ENCODE peak calls at places on chromosome X, in ten cellular contexts. One of them, this sample, is unnamed.

GRCh38 chrX:115940888-115941332 is 229.6 kb upstream of the AGTR2 start:
- DNase-seq in activated CD8-positive, alpha-beta memory T cell treated with anti-CD3 and anti-CD28 coated beads for 1 hour: no peak
- DNase-seq in nephron progenitor cell: no peak
- DNase-seq in T-helper 1 cell: peak; percentile 72
- DNase-seq in H7: peak; percentile 80
- DNase-seq in choroid plexus epithelial cell: peak; percentile 3
- DNase-seq in IMR-90: peak; percentile 45
- DNase-seq in Kasumi-1: peak; percentile 27
- DNase-seq in kidney: no peak
- DNase-seq in NCI-H1048: peak; percentile 15
- DNase-seq in this sample: peak; percentile 42

GRCh38 chrX:154397888-154398667 is at the start of gene RPL10:
- DNase-seq in activated CD8-positive, alpha-beta memory T cell treated with anti-CD3 and anti-CD28 coated beads for 1 hour: peak; percentile 72
- DNase-seq in nephron progenitor cell: peak; percentile 84
- DNase-seq in T-helper 1 cell: peak; percentile 97
- DNase-seq in H7: peak; percentile 97
- DNase-seq in choroid plexus epithelial cell: peak; percentile 98
- DNase-seq in IMR-90: peak; percentile 97
- DNase-seq in Kasumi-1: peak; percentile 92
- DNase-seq in kidney: peak; percentile 98
- DNase-seq in NCI-H1048: peak; percentile 75
- DNase-seq in this sample: peak; percentile 56

GRCh38 chrX:3514996-3515395 is 168.5 kb upstream of the MXRA5 start:
- DNase-seq in activated CD8-positive, alpha-beta memory T cell treated with anti-CD3 and anti-CD28 coated beads for 1 hour: no peak
- DNase-seq in nephron progenitor cell: no peak
- DNase-seq in T-helper 1 cell: no peak
- DNase-seq in H7: no peak
- DNase-seq in choroid plexus epithelial cell: no peak
- DNase-seq in IMR-90: peak; percentile 50
- DNase-seq in Kasumi-1: no peak
- DNase-seq in kidney: no peak
- DNase-seq in NCI-H1048: no peak
- DNase-seq in this sample: no peak

GRCh38 chrX:41923925-41924693 is 755 bp upstream of the CASK start:
- DNase-seq in activated CD8-positive, alpha-beta memory T cell treated with anti-CD3 and anti-CD28 coated beads for 1 hour: no peak
- DNase-seq in nephron progenitor cell: no peak
- DNase-seq in T-helper 1 cell: peak; percentile 42
- DNase-seq in H7: peak; percentile 18
- DNase-seq in choroid plexus epithelial cell: peak; percentile 56
- DNase-seq in IMR-90: peak; percentile 26
- DNase-seq in Kasumi-1: peak; percentile 31
- DNase-seq in kidney: no peak
- DNase-seq in NCI-H1048: no peak
- DNase-seq in this sample: no peak

GRCh38 chrX:78944351-78944750 is 840 bp upstream of the P2RY10 start:
- DNase-seq in activated CD8-positive, alpha-beta memory T cell treated with anti-CD3 and anti-CD28 coated beads for 1 hour: no peak
- DNase-seq in nephron progenitor cell: no peak
- DNase-seq in T-helper 1 cell: peak; percentile 20
- DNase-seq in H7: no peak
- DNase-seq in choroid plexus epithelial cell: no peak
- DNase-seq in IMR-90: no peak
- DNase-seq in Kasumi-1: no peak
- DNase-seq in kidney: no peak
- DNase-seq in NCI-H1048: no peak
- DNase-seq in this sample: no peak

GRCh38 chrX:114071412-114071811 is 512.5 kb upstream of the HTR2C start:
- DNase-seq in activated CD8-positive, alpha-beta memory T cell treated with anti-CD3 and anti-CD28 coated beads for 1 hour: no peak
- DNase-seq in nephron progenitor cell: no peak
- DNase-seq in T-helper 1 cell: no peak
- DNase-seq in H7: no peak
- DNase-seq in choroid plexus epithelial cell: no peak
- DNase-seq in IMR-90: no peak
- DNase-seq in Kasumi-1: no peak
- DNase-seq in kidney: no peak
- DNase-seq in NCI-H1048: no peak
- DNase-seq in this sample: no peak

GRCh38 chrX:26352891-26353430 is 137.0 kb downstream of the MAGEB5 start:
- DNase-seq in activated CD8-positive, alpha-beta memory T cell treated with anti-CD3 and anti-CD28 coated beads for 1 hour: no peak
- DNase-seq in nephron progenitor cell: no peak
- DNase-seq in T-helper 1 cell: no peak
- DNase-seq in H7: no peak
- DNase-seq in choroid plexus epithelial cell: peak; percentile 0
- DNase-seq in IMR-90: no peak
- DNase-seq in Kasumi-1: no peak
- DNase-seq in kidney: no peak
- DNase-seq in NCI-H1048: no peak
- DNase-seq in this sample: no peak

GRCh38 chrX:44203791-44204190 is 139.7 kb downstream of the EFHC2 start:
- DNase-seq in activated CD8-positive, alpha-beta memory T cell treated with anti-CD3 and anti-CD28 coated beads for 1 hour: no peak
- DNase-seq in nephron progenitor cell: no peak
- DNase-seq in T-helper 1 cell: no peak
- DNase-seq in H7: no peak
- DNase-seq in choroid plexus epithelial cell: peak; percentile 2
- DNase-seq in IMR-90: no peak
- DNase-seq in Kasumi-1: no peak
- DNase-seq in kidney: no peak
- DNase-seq in NCI-H1048: no peak
- DNase-seq in this sample: no peak

GRCh38 chrX:1903380-1903935 is 288.6 kb downstream of the ASMT start:
- DNase-seq in activated CD8-positive, alpha-beta memory T cell treated with anti-CD3 and anti-CD28 coated beads for 1 hour: no peak
- DNase-seq in nephron progenitor cell: no peak
- DNase-seq in T-helper 1 cell: no peak
- DNase-seq in H7: no peak
- DNase-seq in choroid plexus epithelial cell: no peak
- DNase-seq in IMR-90: no peak
- DNase-seq in Kasumi-1: no peak
- DNase-seq in kidney: no peak
- DNase-seq in NCI-H1048: no peak
- DNase-seq in this sample: no peak

GRCh38 chrX:1440506-1440905 is 12.2 kb downstream of the ASMTL start:
- DNase-seq in activated CD8-positive, alpha-beta memory T cell treated with anti-CD3 and anti-CD28 coated beads for 1 hour: no peak
- DNase-seq in nephron progenitor cell: no peak
- DNase-seq in T-helper 1 cell: no peak
- DNase-seq in H7: no peak
- DNase-seq in choroid plexus epithelial cell: no peak
- DNase-seq in IMR-90: no peak
- DNase-seq in Kasumi-1: no peak
- DNase-seq in kidney: peak; percentile 17
- DNase-seq in NCI-H1048: no peak
- DNase-seq in this sample: no peak

GRCh38 chrX:151981129-151981528 is 6.7 kb upstream of the GABRE start:
- DNase-seq in activated CD8-positive, alpha-beta memory T cell treated with anti-CD3 and anti-CD28 coated beads for 1 hour: no peak
- DNase-seq in nephron progenitor cell: no peak
- DNase-seq in T-helper 1 cell: no peak
- DNase-seq in H7: no peak
- DNase-seq in choroid plexus epithelial cell: peak; percentile 28
- DNase-seq in IMR-90: peak; percentile 17
- DNase-seq in Kasumi-1: no peak
- DNase-seq in kidney: no peak
- DNase-seq in NCI-H1048: no peak
- DNase-seq in this sample: no peak

This sample was measured in omental fat pad.